ENCODE peak calls at places on chromosomes 12 and 14, in seven cellular contexts. H is right atrium auricular region, P is stomach, Z is BJ, R is psoas muscle, F is fibroblast of the aortic adventitia, G is bronchial epithelial cell. X is an unnamed sample.

GRCh38 chr12:71415336-71416231 is 24.0 kb upstream of the LGR5 start:
- DNase-seq in H (no peak), P (no peak), Z (no peak), R (no peak), F (peak), G (peak), X (no peak)

GRCh38 chr14:36604757-36605505 is 22.5 kb upstream of the NKX2-8 start:
- DNase-seq in H (no peak), P (peak), Z (peak), R (no peak), F (peak), G (peak), X (peak)

GRCh38 chr12:3138896-3139590 is 61.9 kb downstream of the TSPAN9 start:
- DNase-seq in H (no peak), P (no peak), Z (no peak), R (no peak), F (no peak), G (no peak), X (no peak)

GRCh38 chr12:59808317-59808910 is 212.6 kb downstream of the SLC16A7 start:
- DNase-seq in H (no peak), P (no peak), Z (no peak), R (no peak), F (peak), G (peak), X (no peak)

GRCh38 chr14:85316701-85317100 is 213.2 kb upstream of the FLRT2 start:
- DNase-seq in H (no peak), P (no peak), Z (peak), R (no peak), F (no peak), G (no peak), X (no peak)

GRCh38 chr12:71439613-71440392 is at the start of gene LGR5:
- DNase-seq in H (no peak), P (no peak), Z (no peak), R (peak), F (peak), G (peak), X (no peak)

GRCh38 chr14:67940476-67940875 is 120.9 kb downstream of the RAD51B start:
- DNase-seq in H (no peak), P (no peak), Z (no peak), R (no peak), F (no peak), G (no peak), X (peak)

GRCh38 chr12:94145231-94145979 is 3.0 kb upstream of the PLXNC1 start:
- DNase-seq in H (no peak), P (no peak), Z (no peak), R (no peak), F (peak), G (peak), X (peak)

GRCh38 chr12:61757831-61758505 is 502.2 kb upstream of the USP15 start:
- DNase-seq in H (no peak), P (no peak), Z (no peak), R (no peak), F (no peak), G (peak), X (no peak)

GRCh38 chr12:56679834-56680575 is 8.1 kb downstream of the PTGES3 start:
- DNase-seq in H (peak), P (no peak), Z (no peak), R (no peak), F (no peak), G (no peak), X (no peak)

GRCh38 chr12:20212658-20213387 is 155.5 kb upstream of the PDE3A start:
- DNase-seq in H (peak), P (peak), Z (peak), R (peak), F (peak), G (peak), X (peak)

GRCh38 chr12:125424909-125425308 is 359.7 kb downstream of the AACS start:
- DNase-seq in H (no peak), P (no peak), Z (no peak), R (no peak), F (no peak), G (no peak), X (no peak)

GRCh38 chr12:129911437-129912049 is 7.7 kb upstream of the TMEM132D start:
- DNase-seq in H (no peak), P (peak), Z (no peak), R (no peak), F (no peak), G (peak), X (no peak)

GRCh38 chr12:98188649-98189048 is 326.7 kb upstream of the TMPO start:
- DNase-seq in H (no peak), P (no peak), Z (no peak), R (no peak), F (no peak), G (peak), X (no peak)

GRCh38 chr14:63045612-63046320 is 508 bp upstream of the KCNH5 start:
- DNase-seq in H (no peak), P (no peak), Z (no peak), R (peak), F (peak), G (no peak), X (no peak)

GRCh38 chr12:75553865-75554555 is 42.6 kb upstream of the KRR1 start:
- DNase-seq in H (no peak), P (no peak), Z (peak), R (no peak), F (peak), G (no peak), X (peak)

GRCh38 chr14:53953002-53953827 is 3.4 kb downstream of the BMP4 start:
- DNase-seq in H (peak), P (peak), Z (peak), R (peak), F (peak), G (peak), X (peak)

GRCh38 chr12:23098110-23099049 is 473.4 kb downstream of the ETNK1 start:
- DNase-seq in H (no peak), P (no peak), Z (no peak), R (no peak), F (peak), G (peak), X (no peak)

GRCh38 chr12:91763654-91764439 is 381.8 kb downstream of the BTG1 start:
- DNase-seq in H (no peak), P (no peak), Z (no peak), R (no peak), F (peak), G (no peak), X (no peak)

GRCh38 chr12:116916122-116916521 is 5.4 kb downstream of the FBXW8 start:
- DNase-seq in H (no peak), P (no peak), Z (no peak), R (no peak), F (peak), G (peak), X (no peak)

GRCh38 chr14:87049886-87050820 is 942.8 kb downstream of the GALC start:
- DNase-seq in H (no peak), P (no peak), Z (peak), R (no peak), F (peak), G (peak), X (peak)

GRCh38 chr14:71266994-71267636 is 359.9 kb downstream of the PCNX1 start:
- DNase-seq in H (no peak), P (no peak), Z (no peak), R (no peak), F (peak), G (peak), X (peak)

GRCh38 chr14:72573725-72574426 is 320.0 kb downstream of the DPF3 start:
- DNase-seq in H (no peak), P (no peak), Z (no peak), R (no peak), F (peak), G (no peak), X (no peak)

GRCh38 chr12:5022465-5023061 is 21.1 kb upstream of the KCNA5 start:
- DNase-seq in H (no peak), P (peak), Z (no peak), R (no peak), F (peak), G (peak), X (no peak)

GRCh38 chr14:32324601-32325000 is 4.5 kb upstream of the AKAP6 start:
- DNase-seq in H (no peak), P (no peak), Z (no peak), R (no peak), F (no peak), G (no peak), X (no peak)

DNA sequence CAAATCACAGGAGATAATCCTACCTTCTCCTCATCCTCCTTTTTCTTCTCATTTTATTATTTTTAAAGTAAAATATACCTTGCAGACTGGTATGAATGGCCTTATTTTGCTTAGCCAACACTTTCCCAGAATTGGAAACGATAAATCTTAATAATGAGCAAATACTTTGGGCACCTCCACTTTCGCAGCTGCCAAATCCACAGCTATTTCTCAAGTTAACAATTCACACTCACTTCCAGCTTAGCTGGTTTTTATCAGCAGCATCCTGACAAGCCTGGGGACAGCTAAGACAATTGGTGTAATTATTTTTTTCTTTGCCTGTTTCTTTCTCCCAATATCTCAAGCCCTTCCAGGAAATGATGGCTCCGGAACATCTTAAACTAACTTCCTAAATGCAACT is 867.5 kb upstream of the TMEM132C start:
- DNase-seq in H (no peak), P (no peak), Z (no peak), R (no peak), F (peak), G (no peak), X (no peak)
- TF ChIP-seq CTCF in H (no peak), P (no peak), Z (no peak), R (no peak), F (no peak), G (no peak), X (no peak)

GRCh38 chr14:60848066-60848465 is 113.5 kb downstream of the MNAT1 start:
- DNase-seq in H (no peak), P (no peak), Z (no peak), R (no peak), F (no peak), G (no peak), X (no peak)

GRCh38 chr14:60839657-60840056 is 105.1 kb downstream of the MNAT1 start:
- DNase-seq in H (no peak), P (no peak), Z (no peak), R (peak), F (no peak), G (no peak), X (no peak)

DNA sequence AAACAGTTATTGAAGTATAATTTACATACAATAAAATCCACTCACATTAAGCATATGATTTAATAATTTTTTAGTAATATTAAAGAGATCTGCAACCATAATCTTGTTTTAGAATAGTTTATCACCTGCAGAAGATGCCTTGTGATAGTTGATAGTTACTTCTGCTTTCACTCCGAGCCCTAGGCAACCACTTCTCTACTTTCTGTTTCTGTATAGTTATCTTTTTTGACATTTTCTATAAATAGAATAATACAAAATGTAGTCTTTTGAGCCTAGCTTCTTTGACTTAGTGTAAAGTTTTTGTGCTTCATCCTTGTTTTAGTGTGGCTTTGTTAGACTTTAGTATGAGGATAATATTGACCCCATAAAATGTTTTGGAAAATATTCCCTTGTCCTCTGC is 111.0 kb downstream of the MNAT1 start:
- DNase-seq in H (no peak), P (no peak), Z (no peak), R (no peak), F (no peak), G (no peak), X (no peak)
- H3K4me3 ChIP-seq in H (no peak), P (no peak), Z (no peak), R (no peak), F (no peak), G (no peak), X (no peak)

GRCh38 chr14:22588419-22589095 is 467 bp downstream of the DAD1 start:
- DNase-seq in H (no peak), P (no peak), Z (no peak), R (no peak), F (no peak), G (no peak), X (no peak)

GRCh38 chr14:22594156-22594716 is 3.9 kb upstream of the ABHD4 start:
- DNase-seq in H (no peak), P (no peak), Z (no peak), R (no peak), F (peak), G (no peak), X (no peak)

GRCh38 chr14:22593189-22593588 is 4.2 kb upstream of the DAD1 start:
- DNase-seq in H (no peak), P (no peak), Z (no peak), R (no peak), F (no peak), G (no peak), X (no peak)

GRCh38 chr14:22587247-22587646 is 1.8 kb downstream of the DAD1 start:
- DNase-seq in H (no peak), P (no peak), Z (no peak), R (no peak), F (no peak), G (no peak), X (no peak)

GRCh38 chr14:22589096-22589839 is at the start of gene DAD1:
- DNase-seq in H (peak), P (peak), Z (peak), R (peak), F (peak), G (peak), X (peak)
- TF ChIP-seq CTCF in H (no peak), P (peak), Z (no peak), R (no peak), F (no peak), G (peak), X (no peak)

DNA sequence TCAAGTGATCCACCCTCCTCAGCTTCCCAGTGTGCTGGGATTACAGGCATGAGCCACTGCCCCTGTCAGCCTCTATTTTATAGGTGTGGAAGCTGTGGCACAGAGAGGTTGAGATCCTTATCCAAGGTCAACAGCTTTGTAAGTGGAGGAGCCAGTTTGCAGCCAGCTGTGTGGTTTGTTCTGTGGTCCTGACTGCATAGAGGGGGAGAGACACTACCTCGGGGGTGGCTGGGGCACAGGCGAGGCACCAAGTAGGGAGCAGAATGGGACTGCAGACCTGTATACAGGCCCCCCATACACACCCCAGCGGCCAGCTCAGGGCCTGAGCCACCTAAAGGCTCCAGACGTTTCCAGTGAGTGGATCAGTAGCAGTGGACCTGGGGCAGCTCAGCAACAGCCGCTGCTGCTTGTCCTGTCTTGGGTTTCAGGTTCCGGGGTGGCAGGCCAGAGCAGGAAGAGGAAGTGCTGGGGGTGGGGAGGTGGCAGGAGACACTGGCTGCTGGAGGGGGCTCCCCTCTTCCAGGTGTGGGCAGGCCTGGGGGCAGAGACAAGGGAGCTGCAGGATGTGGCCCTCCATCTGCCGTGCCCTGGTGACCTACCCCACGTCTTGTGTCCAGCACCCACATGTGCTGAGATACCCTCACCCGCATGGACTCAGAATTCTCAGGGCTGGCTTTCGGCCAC is 11.0 kb downstream of the ORAI1 start:
- DNase-seq in H (no peak), P (peak), Z (no peak), R (no peak), F (no peak), G (no peak), X (no peak)
- H3K4me3 ChIP-seq in H (no peak), P (no peak), Z (no peak), R (no peak), F (no peak), G (no peak), X (no peak)

GRCh38 chr14:59882957-59883356 is 12.4 kb upstream of the RTN1 start:
- DNase-seq in H (no peak), P (no peak), Z (no peak), R (no peak), F (no peak), G (peak), X (no peak)
- TF ChIP-seq CTCF in H (no peak), P (no peak), Z (peak), R (no peak), F (peak), G (peak), X (peak)

GRCh38 chr12:27008070-27008469 is 6.1 kb downstream of the TM7SF3 start:
- DNase-seq in H (no peak), P (no peak), Z (no peak), R (no peak), F (no peak), G (no peak), X (no peak)
- H3K4me3 ChIP-seq in H (no peak), P (no peak), Z (no peak), R (no peak), F (no peak), G (no peak), X (no peak)

GRCh38 chr14:90060312-90060964 is 1.4 kb upstream of the KCNK13 start:
- DNase-seq in H (no peak), P (peak), Z (no peak), R (peak), F (peak), G (peak), X (no peak)
- TF ChIP-seq CTCF in H (peak), P (no peak), Z (peak), R (no peak), F (peak), G (peak), X (peak)

GRCh38 chr14:61187642-61187905 is 93.6 kb downstream of the TMEM30B start:
- DNase-seq in H (no peak), P (no peak), Z (no peak), R (no peak), F (no peak), G (no peak), X (no peak)

GRCh38 chr14:61186793-61187641 is 94.1 kb downstream of the TMEM30B start:
- DNase-seq in H (no peak), P (no peak), Z (no peak), R (no peak), F (no peak), G (no peak), X (no peak)

GRCh38 chr14:61188196-61188595 is 92.9 kb downstream of the TMEM30B start:
- DNase-seq in H (no peak), P (no peak), Z (no peak), R (peak), F (peak), G (no peak), X (no peak)

GRCh38 chr14:61190341-61190740 is 90.8 kb downstream of the TMEM30B start:
- DNase-seq in H (no peak), P (no peak), Z (no peak), R (no peak), F (no peak), G (no peak), X (no peak)

GRCh38 chr14:61188936-61189808 is 92.0 kb downstream of the TMEM30B start:
- DNase-seq in H (peak), P (peak), Z (no peak), R (peak), F (peak), G (peak), X (no peak)
- H3K4me3 ChIP-seq in H (peak), P (peak), Z (no peak), R (peak), F (peak), G (peak), X (peak)

GRCh38 chr12:26120561-26121274 is 4.1 kb downstream of the BHLHE41 start:
- DNase-seq in H (no peak), P (no peak), Z (no peak), R (no peak), F (peak), G (no peak), X (no peak)

GRCh38 chr12:26122681-26123481 is 2.0 kb downstream of the BHLHE41 start:
- DNase-seq in H (peak), P (peak), Z (no peak), R (peak), F (peak), G (peak), X (no peak)

GRCh38 chr12:26123482-26123980 is 1.3 kb downstream of the BHLHE41 start:
- DNase-seq in H (no peak), P (no peak), Z (no peak), R (no peak), F (peak), G (no peak), X (no peak)

GRCh38 chr12:26121323-26121740 is 3.5 kb downstream of the BHLHE41 start:
- DNase-seq in H (no peak), P (no peak), Z (no peak), R (no peak), F (peak), G (no peak), X (no peak)

GRCh38 chr12:26121841-26122680 is 2.8 kb downstream of the BHLHE41 start:
- DNase-seq in H (no peak), P (no peak), Z (no peak), R (peak), F (peak), G (no peak), X (no peak)
- TF ChIP-seq CTCF in H (no peak), P (no peak), Z (no peak), R (no peak), F (no peak), G (no peak), X (no peak)